ENCODE peak calls at places on chromosome 3, in four cellular contexts. D, Y, M and S are unnamed samples.

GRCh38 chr3:113174806-113175490 is 36.4 kb upstream of the BOC start:
- DNase-seq in Y (peak; percentile 58), M (no peak), D (no peak), S (no peak)

GRCh38 chr3:15647629-15648167 is 46.2 kb downstream of the BTD start:
- DNase-seq in D (peak; percentile 73), M (no peak), Y (peak; percentile 99), S (no peak)

GRCh38 chr3:110750201-110750600 is 321.4 kb upstream of the NECTIN3 start:
- DNase-seq in D (no peak), M (no peak), Y (no peak), S (no peak)

GRCh38 chr3:144770813-144771400 is 799.3 kb downstream of the DIPK2A start:
- DNase-seq in M (no peak), Y (peak; percentile 38), D (no peak), S (no peak)

GRCh38 chr3:42680806-42681205 is 4.5 kb upstream of the KLHL40 start:
- DNase-seq in M (no peak), D (no peak), Y (peak; percentile 40), S (no peak)

GRCh38 chr3:63877737-63878393 is 14.2 kb downstream of the ATXN7 start:
- DNase-seq in M (no peak), Y (peak; percentile 65), D (no peak), S (no peak)

GRCh38 chr3:55607175-55607574 is 120.1 kb upstream of the WNT5A start:
- DNase-seq in M (no peak), D (no peak), Y (no peak), S (no peak)

GRCh38 chr3:111338059-111338698 is 203.8 kb upstream of the CD96 start:
- DNase-seq in M (peak; percentile 25), D (peak; percentile 81), Y (peak; percentile 86), S (no peak)

GRCh38 chr3:108150200-108150599 is 59.4 kb upstream of the CD47 start:
- DNase-seq in M (no peak), D (no peak), Y (no peak), S (no peak)

GRCh38 chr3:88626426-88627120 is 476.8 kb downstream of the C3orf38 start:
- DNase-seq in Y (no peak), M (no peak), D (no peak), S (no peak)

GRCh38 chr3:9067352-9067975 is 104.2 kb upstream of the RAD18 start:
- DNase-seq in D (peak; percentile 71), M (peak; percentile 43), Y (peak; percentile 71), S (peak; percentile 61)

GRCh38 chr3:138945646-138946553 is 1.0 kb downstream of the FOXL2 start:
- DNase-seq in M (no peak), D (no peak), Y (peak; percentile 23), S (no peak)

GRCh38 chr3:192675958-192676649 is 51.2 kb downstream of the FGF12 start:
- DNase-seq in D (no peak), Y (no peak), M (no peak), S (no peak)

GRCh38 chr3:195522254-195523023 is 20.7 kb downstream of the PPP1R2 start:
- DNase-seq in M (no peak), D (no peak), Y (peak; percentile 35), S (no peak)

GRCh38 chr3:187044206-187044605 is 95.1 kb downstream of the RPL39L start:
- DNase-seq in M (no peak), D (peak; percentile 75), Y (no peak), S (no peak)

DNA sequence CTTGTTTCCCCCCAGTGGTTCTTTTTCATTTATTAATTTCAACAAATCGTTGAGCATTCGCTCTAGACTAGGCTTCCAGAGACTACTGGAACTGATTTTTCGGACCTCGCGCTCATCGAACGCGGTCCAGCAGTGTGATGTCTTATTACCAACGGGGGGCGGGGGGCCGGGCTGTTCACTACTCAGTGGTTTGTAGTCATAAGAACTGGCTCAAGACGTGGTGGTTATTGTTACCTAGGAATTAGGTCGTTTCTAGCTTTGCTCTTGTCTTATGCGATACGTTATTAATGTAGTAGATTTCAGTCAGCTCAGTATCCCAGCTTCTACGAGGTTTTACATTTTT is 855 bp downstream of the RBM5 start:
- DNase-seq in D (no peak), M (no peak), Y (peak; percentile 21), S (no peak)
- TF ChIP-seq CTCF in D (no peak), M (no peak), Y (no peak), S (no peak)

GRCh38 chr3:114214542-114215341 is 22.6 kb downstream of the ZNF80 start:
- DNase-seq in Y (no peak), D (no peak), M (no peak), S (no peak)
- H3K27ac ChIP-seq in Y (no peak overlapping the region), D (peak overlapping the region; percentile 87), M (no peak overlapping the region), S (no peak overlapping the region)

GRCh38 chr3:36959821-36960220 is 15.0 kb upstream of the TRANK1 start:
- DNase-seq in M (no peak), Y (no peak), D (no peak), S (no peak)

GRCh38 chr3:36957072-36957471 is 12.2 kb upstream of the TRANK1 start:
- DNase-seq in Y (no peak), M (no peak), D (no peak), S (no peak)

GRCh38 chr3:36957862-36958686 is 13.2 kb upstream of the TRANK1 start:
- DNase-seq in D (peak; percentile 65), Y (peak; percentile 93), M (no peak), S (no peak)

GRCh38 chr3:36964827-36965226 is 20.0 kb upstream of the TRANK1 start:
- DNase-seq in Y (no peak), D (no peak), M (no peak), S (no peak)

DNA sequence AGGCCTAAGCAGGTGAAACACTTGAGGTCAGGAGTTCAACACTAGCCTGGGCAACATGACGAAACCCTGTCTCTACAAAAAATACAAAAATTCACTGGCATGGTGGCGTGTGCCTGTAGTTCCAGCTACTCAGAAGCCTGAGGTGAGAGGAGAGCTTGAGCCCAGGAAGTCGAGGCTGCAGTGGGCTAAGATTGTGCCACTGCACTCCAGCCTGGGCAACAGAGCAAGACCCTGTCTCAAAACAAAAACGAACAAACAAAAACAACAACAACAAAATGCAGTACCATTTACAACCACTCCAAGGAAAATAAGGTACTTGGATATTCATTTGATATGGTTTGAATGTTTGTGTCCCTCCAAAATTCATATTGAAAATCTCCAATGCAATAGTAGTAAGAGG is 15.6 kb upstream of the TRANK1 start:
- DNase-seq in D (no peak), Y (no peak), M (no peak), S (no peak)
- H3K27me3 ChIP-seq in D (no peaks in the 10 kb centered on the region), Y (no peaks in the 10 kb centered on the region), M (no peaks in the 10 kb centered on the region), S (no peaks in the 10 kb centered on the region)

GRCh38 chr3:39211332-39212130 is 19.1 kb upstream of the XIRP1 start:
- DNase-seq in D (no peak), Y (no peak), M (no peak), S (no peak)
- TF ChIP-seq CTCF in D (no peak), Y (no peak), M (no peak), S (no peak)

GRCh38 chr3:134373942-134374790 is at the start of gene AMOTL2:
- DNase-seq in Y (peak; percentile 97), D (peak; percentile 84), M (peak; percentile 92), S (peak; percentile 91)

GRCh38 chr3:134372405-134373277 is 1.6 kb downstream of the AMOTL2 start:
- DNase-seq in M (no peak), Y (peak; percentile 30), D (peak; percentile 14), S (no peak)

GRCh38 chr3:134371542-134372324 is 2.5 kb downstream of the AMOTL2 start:
- DNase-seq in M (peak; percentile 16), Y (peak; percentile 53), D (peak; percentile 39), S (no peak)

GRCh38 chr3:134374791-134375541 is 719 bp upstream of the AMOTL2 start:
- DNase-seq in D (peak; percentile 79), Y (no peak), M (peak; percentile 71), S (peak; percentile 60)

DNA sequence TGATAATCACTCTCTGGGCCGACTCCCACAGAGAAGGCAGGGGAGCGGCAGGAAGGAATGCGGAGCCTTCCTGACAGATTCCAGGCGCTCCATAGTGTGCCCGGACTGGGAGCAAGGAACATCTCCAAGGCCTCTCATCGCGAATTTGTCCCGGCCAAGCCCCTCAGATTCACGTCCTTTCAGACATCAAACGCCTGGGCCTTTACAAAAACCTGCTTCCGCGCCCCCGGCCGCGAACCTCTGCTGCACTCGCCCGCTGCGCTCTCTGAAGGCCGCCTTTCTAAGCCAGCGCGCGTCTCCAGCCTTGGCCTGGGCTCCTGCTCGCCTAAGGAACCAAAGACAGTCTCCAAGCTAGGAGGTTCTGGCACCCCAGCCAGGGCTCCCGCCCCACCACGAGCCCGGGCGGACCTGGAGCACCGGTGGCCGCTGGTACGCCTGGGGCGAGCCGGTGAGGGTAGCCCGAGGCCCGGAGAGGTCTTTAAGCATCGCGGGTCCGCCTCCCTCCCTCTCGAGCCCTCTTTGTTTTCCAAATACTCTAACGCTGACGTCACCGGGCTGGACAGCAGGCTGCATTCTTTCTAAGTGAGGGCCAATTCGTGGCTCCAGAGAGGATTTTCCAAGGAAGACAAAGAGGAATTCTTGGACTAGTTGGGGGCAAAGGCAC is 837 bp downstream of the AMOTL2 start:
- DNase-seq in D (peak; percentile 84), Y (peak; percentile 89), M (peak; percentile 89), S (peak; percentile 89)
- H3K27ac ChIP-seq in D (peak overlapping the region; percentile 73), Y (peak overlapping the region; percentile 99), M (peak overlapping the region; percentile 99), S (peak overlapping the region; percentile 97)

DNA sequence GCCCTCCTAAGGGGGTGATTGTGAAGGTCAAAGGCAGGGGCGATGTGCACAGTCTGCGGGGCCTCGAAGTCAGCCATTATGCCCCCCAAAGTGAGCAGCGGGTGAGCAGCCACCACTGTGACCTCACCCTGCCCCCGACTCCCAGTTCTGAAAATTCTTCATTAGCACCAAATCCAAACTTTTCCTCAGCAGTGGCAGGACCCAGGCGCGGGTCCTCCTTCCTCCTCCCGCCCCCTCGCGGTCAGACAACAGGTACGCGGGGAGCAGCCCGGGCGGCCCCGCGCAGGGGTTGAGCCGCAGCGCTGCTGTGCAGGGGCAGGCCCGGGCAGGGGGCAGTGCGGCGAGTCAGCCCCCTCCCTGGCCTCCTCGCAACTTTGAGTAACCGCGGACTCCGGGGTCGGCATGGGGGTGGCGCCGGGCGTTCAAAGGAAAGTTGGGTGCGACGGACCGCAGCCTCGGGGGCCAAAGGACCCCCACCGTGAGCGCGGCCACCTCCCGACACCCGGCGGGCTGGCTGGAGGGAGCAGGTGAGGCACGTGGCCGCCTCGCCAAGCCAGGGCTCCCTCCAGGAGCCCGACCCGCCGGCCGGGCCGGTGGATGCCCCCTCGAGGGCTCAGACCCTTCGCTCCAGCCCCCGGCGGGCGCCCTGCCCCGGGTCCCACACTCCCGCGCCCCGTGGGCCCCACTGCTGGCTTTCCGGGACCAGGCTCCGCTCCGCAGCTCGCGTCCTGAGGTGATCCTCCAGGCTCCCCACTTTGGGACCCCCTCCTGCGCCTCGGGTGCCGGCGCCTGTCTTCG is 49.4 kb upstream of the CCDC174 start:
- DNase-seq in Y (no peak), M (no peak), D (no peak), S (no peak)
- H3K27me3 ChIP-seq in Y (peaks cover 45% of the 10 kb centered on the region), M (peaks cover 50% of the 10 kb centered on the region), D (peaks cover 8% of the 10 kb centered on the region), S (peaks cover 13% of the 10 kb centered on the region)

DNA sequence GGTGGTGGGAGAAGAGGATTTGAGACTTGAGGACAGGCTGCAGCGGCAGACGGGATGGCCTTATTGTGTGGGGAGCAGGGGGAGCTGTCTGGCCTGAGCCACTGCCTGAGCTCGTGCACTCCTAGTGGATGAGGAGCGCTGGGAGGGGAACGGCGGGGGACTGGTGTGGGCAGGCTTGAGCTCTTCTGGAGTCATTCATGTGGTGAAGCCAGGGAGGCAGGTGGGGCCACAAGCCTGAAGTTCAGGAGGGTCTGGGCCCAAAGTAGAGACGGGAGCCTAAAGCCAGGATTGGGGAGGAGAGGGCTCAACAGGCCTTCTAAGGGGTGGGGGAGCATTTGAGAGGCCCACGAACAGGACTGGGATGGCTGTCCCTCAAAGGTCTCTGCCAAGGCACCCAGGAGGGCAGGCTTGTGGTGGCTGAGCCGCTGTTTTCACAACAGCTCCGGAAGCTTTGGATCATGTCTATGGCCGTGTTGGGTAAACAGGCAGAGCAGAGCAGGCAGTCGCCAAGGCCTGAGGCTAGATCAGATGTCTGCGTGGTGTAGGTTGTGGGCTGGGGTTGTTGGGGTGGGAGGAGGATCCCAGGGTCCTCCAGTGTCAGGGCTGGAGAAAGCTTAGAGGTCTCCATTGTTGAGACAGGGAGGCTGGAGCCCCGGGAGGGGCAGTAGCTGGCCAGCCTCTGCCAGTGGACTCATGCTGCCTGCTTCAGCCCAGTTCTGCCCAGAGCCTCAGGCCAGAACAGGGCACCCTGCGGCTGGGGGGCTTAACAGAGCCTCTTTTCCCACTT is 8.2 kb downstream of the PRKCD start:
- DNase-seq in D (no peak), Y (no peak), M (no peak), S (no peak)
- TF ChIP-seq CTCF in D (no peak), Y (no peak), M (no peak), S (no peak)